ENCODE peak calls at places on chromosomes 2 and 18, in nine cellular contexts. C is PC-9; P is CD8-positive, alpha-beta T cell; O is omental fat pad; E is Peyer's patch; X is glutamatergic neuron; Y is MM.1S; W is adrenal gland; Z is lower lobe of right lung. F is an unnamed sample.

GRCh38 chr2:157160131-157160530 is 97.4 kb upstream of the GALNT5 start:
- DNase-seq in C (no peak), P (no peak), O (no peak), E (no peak), X (no peak), Y (no peak), W (no peak), Z (no peak), F (no peak)

GRCh38 chr2:66790651-66791181 is 355.8 kb downstream of the MEIS1 start:
- DNase-seq in C (no peak), P (no peak), O (no peak), E (no peak), X (no peak), Y (no peak), W (no peak), Z (no peak), F (no peak)

GRCh38 chr2:64787019-64787365 is 133.3 kb upstream of the SERTAD2 start:
- DNase-seq in C (no peak), P (no peak), O (no peak), E (no peak), X (no peak), Y (no peak), W (no peak), Z (no peak), F (no peak)

GRCh38 chr2:28510184-28510583 is 14.3 kb downstream of the PLB1 start:
- DNase-seq in C (no peak), P (no peak), O (no peak), E (peak; percentile 8), X (no peak), Y (no peak), W (peak; percentile 31), Z (no peak), F (no peak)

GRCh38 chr2:101113441-101114267 is 37.5 kb downstream of the TBC1D8 start:
- DNase-seq in C (peak; percentile 92), P (no peak), O (no peak), E (no peak), X (no peak), Y (no peak), W (no peak), Z (no peak), F (no peak)

GRCh38 chr2:58521803-58522602 is 280.9 kb upstream of the FANCL start:
- DNase-seq in C (no peak), P (no peak), O (no peak), E (no peak), X (no peak), Y (no peak), W (no peak), Z (no peak), F (no peak)

GRCh38 chr2:101846973-101847372 is 144.8 kb upstream of the IL1R2 start:
- DNase-seq in C (no peak), P (no peak), O (no peak), E (no peak), X (no peak), Y (no peak), W (no peak), Z (no peak), F (no peak)

GRCh38 chr2:55779459-55780421 is 86.1 kb upstream of the PNPT1 start:
- DNase-seq in C (peak; percentile 87), P (no peak), O (no peak), E (no peak), X (no peak), Y (peak; percentile 49), W (peak; percentile 35), Z (no peak), F (no peak)

GRCh38 chr2:37324536-37324785 is 172 bp downstream of the PRKD3 start:
- DNase-seq in C (peak; percentile 48), P (peak; percentile 75), O (peak; percentile 41), E (peak; percentile 77), X (peak; percentile 85), Y (peak; percentile 82), W (peak; percentile 84), Z (peak; percentile 90), F (no peak)

GRCh38 chr2:42922790-42923631 is 130.6 kb upstream of the HAAO start:
- DNase-seq in C (peak; percentile 43), P (no peak), O (peak; percentile 17), E (no peak), X (no peak), Y (no peak), W (no peak), Z (no peak), F (no peak)

GRCh38 chr2:206850369-206850768 is 85.0 kb downstream of the FASTKD2 start:
- DNase-seq in C (no peak), P (no peak), O (no peak), E (no peak), X (no peak), Y (no peak), W (no peak), Z (no peak), F (no peak)

GRCh38 chr2:74216642-74217041 is 18.2 kb downstream of the MTHFD2 start:
- DNase-seq in C (no peak), P (no peak), O (no peak), E (no peak), X (no peak), Y (no peak), W (no peak), Z (no peak), F (no peak)

GRCh38 chr2:32918774-32919173 is 28.0 kb upstream of the LTBP1 start:
- DNase-seq in C (no peak), P (no peak), O (no peak), E (no peak), X (no peak), Y (no peak), W (no peak), Z (no peak), F (no peak)

GRCh38 chr18:13605477-13605876 is 120.9 kb downstream of the FAM210A start:
- DNase-seq in C (no peak), P (no peak), O (no peak), E (no peak), X (no peak), Y (no peak), W (no peak), Z (no peak), F (no peak)

GRCh38 chr18:46262856-46263255 is 158.7 kb downstream of the HAUS1 start:
- DNase-seq in C (no peak), P (no peak), O (no peak), E (no peak), X (no peak), Y (no peak), W (no peak), Z (no peak), F (no peak)

GRCh38 chr2:74501335-74502071 is 2.1 kb upstream of the LBX2 start:
- DNase-seq in C (no peak), P (no peak), O (no peak), E (no peak), X (no peak), Y (no peak), W (no peak), Z (peak; percentile 30), F (no peak)

GRCh38 chr2:200677161-200677560 is 91.3 kb downstream of the AOX1 start:
- DNase-seq in C (no peak), P (no peak), O (no peak), E (no peak), X (no peak), Y (no peak), W (no peak), Z (no peak), F (no peak)

DNA sequence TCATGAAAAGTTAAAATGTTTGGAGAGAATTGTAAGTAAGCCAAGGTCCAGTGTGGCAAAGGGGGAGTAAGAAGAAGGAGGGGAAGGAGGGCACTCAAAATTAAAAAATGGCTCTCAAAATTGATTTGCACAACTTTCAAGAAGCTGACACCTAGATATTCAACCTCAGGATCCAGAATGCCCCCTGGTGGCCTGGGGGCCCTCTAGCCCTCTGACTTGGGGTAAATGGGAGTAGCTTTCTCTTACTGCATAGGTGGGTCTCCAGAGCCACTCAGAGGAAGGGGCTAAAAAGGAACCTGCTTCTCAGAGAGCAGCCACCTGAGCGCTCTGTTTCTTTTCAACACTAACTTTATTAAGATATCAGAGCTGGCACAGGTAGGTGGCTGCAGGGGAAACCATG is 968.5 kb downstream of the BCL11A start:
- DNase-seq in C (no peak), P (no peak), O (no peak), E (no peak), X (no peak), Y (peak; percentile 45), W (no peak), Z (no peak), F (no peak)
- TF ChIP-seq CTCF in C (peak; percentile 28), P (no peak), O (no peak), E (no peak), X (no peak), Y (peak; percentile 47), W (no peak), Z (no peak), F (no peak)

DNA sequence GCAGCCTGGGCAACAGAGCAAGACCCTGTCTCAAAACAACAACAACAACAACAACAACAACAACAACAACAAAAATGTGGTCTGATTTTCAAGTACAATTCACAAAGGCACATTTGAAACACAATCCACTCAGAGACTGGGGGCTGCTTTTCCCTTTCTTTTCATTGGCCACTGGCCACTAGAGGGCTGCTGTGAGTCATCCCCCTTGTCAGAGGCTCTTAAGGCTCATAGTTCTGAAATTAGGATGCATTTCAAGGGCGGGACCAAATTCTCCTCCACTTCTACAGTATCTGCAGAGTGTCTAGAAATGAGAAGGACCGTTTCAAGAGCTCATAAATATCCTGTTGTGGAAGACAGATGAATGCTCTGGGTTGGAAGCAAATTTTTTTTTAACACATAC is 285.4 kb downstream of the NRXN1 start:
- DNase-seq in C (no peak), P (no peak), O (no peak), E (no peak), X (peak; percentile 60), Y (peak; percentile 42), W (no peak), Z (no peak), F (peak; percentile 5)
- TF ChIP-seq CTCF in C (peak; percentile 65), P (no peak), O (no peak), E (no peak), X (peak; percentile 76), Y (peak; percentile 79), W (no peak), Z (peak; percentile 25), F (peak; percentile 62)

GRCh38 chr2:31150120-31150670 is 12.0 kb upstream of the GALNT14 start:
- DNase-seq in C (no peak), P (no peak), O (no peak), E (no peak), X (no peak), Y (peak; percentile 56), W (no peak), Z (no peak), F (no peak)

GRCh38 chr2:31147645-31148044 is 9.4 kb upstream of the GALNT14 start:
- DNase-seq in C (no peak), P (no peak), O (no peak), E (no peak), X (no peak), Y (no peak), W (no peak), Z (no peak), F (no peak)

GRCh38 chr2:31151501-31151900 is 13.3 kb upstream of the GALNT14 start:
- DNase-seq in C (no peak), P (no peak), O (no peak), E (no peak), X (no peak), Y (no peak), W (no peak), Z (no peak), F (no peak)
- TF ChIP-seq CTCF in C (no peak), P (no peak), O (no peak), E (no peak), X (no peak), Y (no peak), W (no peak), Z (no peak), F (no peak)

DNA sequence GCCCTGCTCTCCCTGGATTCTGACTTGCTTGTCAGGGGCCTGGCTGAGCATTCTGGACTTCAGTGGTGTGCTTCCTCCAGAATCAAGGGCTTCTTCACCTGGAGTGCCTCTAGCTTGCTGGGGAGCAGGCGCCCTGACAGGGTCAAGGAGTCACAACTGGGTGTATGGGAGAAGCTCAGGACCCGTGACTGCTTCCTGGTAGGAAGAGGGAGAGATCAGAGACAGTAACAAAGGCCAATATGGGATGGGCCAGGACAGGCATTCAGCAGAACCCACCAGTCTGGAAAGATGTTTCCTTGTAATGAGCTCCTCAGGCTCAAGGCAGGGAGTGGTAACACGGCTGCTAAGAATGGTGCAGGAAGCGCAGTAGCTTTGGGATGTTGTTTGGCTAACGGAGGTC is 104.4 kb upstream of the ACAA2 start:
- DNase-seq in C (no peak), P (no peak), O (no peak), E (no peak), X (no peak), Y (no peak), W (no peak), Z (no peak), F (no peak)
- TF ChIP-seq CTCF in C (no peak), P (no peak), O (no peak), E (no peak), X (no peak), Y (no peak), W (no peak), Z (no peak), F (no peak)

F was measured in GM13977.